ENCODE peak calls at places on chromosomes 3 and 15, in nine cellular contexts. U is B cell; D is lower lobe of right lung; A is RWPE2; Z is breast epithelium; H is stimulated activated CD4-positive, alpha-beta T cell treated with anti-CD3 and anti-CD28 coated beads, Interleukin-2, amount 100 ng/mL, for 48 hours; V is H7; X is colonic mucosa; K is thoracic aorta. I is an unnamed sample.

GRCh38 chr15:86863226-86863915 is 783.7 kb downstream of the AGBL1 start:
- DNase-seq in U (no peak), D (no peak), A (peak), Z (no peak), H (no peak), V (no peak), X (no peak), K (no peak), I (no peak)

GRCh38 chr3:163730684-163731083 is 1347.6 kb downstream of the SI start:
- DNase-seq in U (no peak), D (no peak), A (no peak), Z (no peak), H (no peak), V (no peak), X (no peak), K (no peak), I (no peak)

GRCh38 chr3:169179193-169180122 is 484.1 kb downstream of the MECOM start:
- DNase-seq in U (no peak), D (no peak), A (no peak), Z (no peak), H (no peak), V (peak), X (peak), K (no peak), I (no peak)

GRCh38 chr15:72856549-72857040 is 73.0 kb upstream of the ADPGK start:
- DNase-seq in U (no peak), D (no peak), A (no peak), Z (no peak), H (no peak), V (no peak), X (no peak), K (no peak), I (peak)

GRCh38 chr3:46695177-46695961 is 1.9 kb upstream of the ALS2CL start:
- DNase-seq in U (peak), D (peak), A (no peak), Z (no peak), H (peak), V (peak), X (peak), K (no peak), I (no peak)

GRCh38 chr3:47578119-47578630 is 490 bp downstream of the CSPG5 start:
- DNase-seq in U (peak), D (peak), A (no peak), Z (no peak), H (peak), V (peak), X (peak), K (no peak), I (no peak)

GRCh38 chr3:22016197-22016596 is 265.2 kb upstream of the ZNF385D start:
- DNase-seq in U (no peak), D (no peak), A (no peak), Z (no peak), H (no peak), V (no peak), X (no peak), K (no peak), I (no peak)

GRCh38 chr3:128399221-128399915 is 67.3 kb downstream of the DNAJB8 start:
- DNase-seq in U (no peak), D (no peak), A (no peak), Z (no peak), H (no peak), V (no peak), X (no peak), K (no peak), I (no peak)

GRCh38 chr15:25188051-25188450 is 233.3 kb downstream of the SNRPN start:
- DNase-seq in U (no peak), D (no peak), A (no peak), Z (no peak), H (no peak), V (no peak), X (no peak), K (no peak), I (no peak)

GRCh38 chr3:192260611-192261010 is 466.7 kb downstream of the FGF12 start:
- DNase-seq in U (no peak), D (no peak), A (no peak), Z (no peak), H (no peak), V (no peak), X (no peak), K (no peak), I (no peak)

GRCh38 chr15:29632671-29633406 is 189.4 kb downstream of the TJP1 start:
- DNase-seq in U (no peak), D (no peak), A (no peak), Z (no peak), H (no peak), V (no peak), X (no peak), K (no peak), I (peak)

GRCh38 chr3:122415104-122415744 is 638 bp downstream of the WDR5B start:
- DNase-seq in U (peak), D (no peak), A (no peak), Z (no peak), H (peak), V (peak), X (peak), K (no peak), I (no peak)

GRCh38 chr3:39780352-39780751 is 29.1 kb upstream of the MYRIP start:
- DNase-seq in U (no peak), D (no peak), A (no peak), Z (no peak), H (no peak), V (no peak), X (no peak), K (no peak), I (no peak)

GRCh38 chr15:63597033-63597790 is at the start of gene FBXL22:
- DNase-seq in U (no peak), D (peak), A (no peak), Z (no peak), H (no peak), V (no peak), X (peak), K (no peak), I (no peak)

GRCh38 chr3:75115695-75116094 is 501.2 kb upstream of the CNTN3 start:
- DNase-seq in U (no peak), D (no peak), A (no peak), Z (no peak), H (no peak), V (no peak), X (no peak), K (no peak), I (no peak)

GRCh38 chr3:52827866-52828376 is 2.6 kb downstream of the ITIH4 start:
- DNase-seq in U (no peak), D (no peak), A (no peak), Z (no peak), H (no peak), V (peak), X (no peak), K (no peak), I (no peak)

GRCh38 chr3:59803269-59803668 is 753.4 kb upstream of the CFAP20DC start:
- DNase-seq in U (no peak), D (no peak), A (no peak), Z (no peak), H (no peak), V (no peak), X (no peak), K (no peak), I (no peak)

GRCh38 chr3:98581474-98581873 is 11.9 kb downstream of the CPOX start:
- DNase-seq in U (no peak), D (no peak), A (no peak), Z (no peak), H (no peak), V (no peak), X (no peak), K (no peak), I (no peak)

GRCh38 chr3:126962756-126963155 is 20.2 kb upstream of the PLXNA1 start:
- DNase-seq in U (no peak), D (no peak), A (peak), Z (peak), H (no peak), V (no peak), X (no peak), K (no peak), I (no peak)

GRCh38 chr3:40083066-40083465 is 226.4 kb upstream of the EIF1B start:
- DNase-seq in U (no peak), D (no peak), A (no peak), Z (no peak), H (no peak), V (no peak), X (no peak), K (no peak), I (no peak)

GRCh38 chr15:31347067-31347975 is 20.7 kb downstream of the KLF13 start:
- DNase-seq in U (no peak), D (peak), A (no peak), Z (no peak), H (peak), V (no peak), X (no peak), K (no peak), I (no peak)

GRCh38 chr3:22732641-22733040 is 470.5 kb upstream of the UBE2E2 start:
- DNase-seq in U (no peak), D (no peak), A (no peak), Z (no peak), H (no peak), V (no peak), X (no peak), K (no peak), I (no peak)

GRCh38 chr3:20405731-20406130 is 219.7 kb upstream of the SGO1 start:
- DNase-seq in U (no peak), D (no peak), A (no peak), Z (no peak), H (no peak), V (no peak), X (no peak), K (no peak), I (no peak)

GRCh38 chr3:188349276-188349962 is 195.5 kb downstream of the LPP start:
- DNase-seq in U (no peak), D (no peak), A (no peak), Z (no peak), H (no peak), V (peak), X (no peak), K (no peak), I (no peak)

GRCh38 chr15:59292393-59292792 is 80.3 kb downstream of the MYO1E start:
- DNase-seq in U (no peak), D (no peak), A (no peak), Z (no peak), H (no peak), V (no peak), X (no peak), K (no peak), I (no peak)

GRCh38 chr3:36850743-36851142 is 86.4 kb upstream of the DCLK3 start:
- DNase-seq in U (no peak), D (no peak), A (no peak), Z (no peak), H (no peak), V (no peak), X (no peak), K (no peak), I (no peak)

GRCh38 chr3:198070871-198071270 is 110.9 kb downstream of the LMLN start:
- DNase-seq in U (no peak), D (no peak), A (no peak), Z (no peak), H (no peak), V (no peak), X (no peak), K (no peak), I (no peak)

GRCh38 chr3:123816673-123817207 is 67.4 kb downstream of the MYLK start:
- DNase-seq in U (no peak), D (no peak), A (no peak), Z (no peak), H (no peak), V (no peak), X (no peak), K (no peak), I (peak)

GRCh38 chr3:124981472-124981871 is 46.9 kb upstream of the MUC13 start:
- DNase-seq in U (no peak), D (no peak), A (no peak), Z (no peak), H (no peak), V (no peak), X (no peak), K (no peak), I (no peak)

GRCh38 chr3:30966896-30967295 is 72.4 kb upstream of the GADL1 start:
- DNase-seq in U (no peak), D (no peak), A (no peak), Z (no peak), H (no peak), V (no peak), X (no peak), K (no peak), I (no peak)

GRCh38 chr3:185789891-185790830 is 34.7 kb downstream of the IGF2BP2 start:
- DNase-seq in U (no peak), D (no peak), A (no peak), Z (no peak), H (no peak), V (peak), X (no peak), K (no peak), I (no peak)

GRCh38 chr3:29764603-29765254 is 483.9 kb downstream of the RBMS3 start:
- DNase-seq in U (no peak), D (no peak), A (no peak), Z (no peak), H (no peak), V (no peak), X (no peak), K (no peak), I (no peak)

GRCh38 chr3:9248232-9249191 is 934 bp downstream of the SRGAP3 start:
- DNase-seq in U (peak), D (no peak), A (peak), Z (no peak), H (no peak), V (no peak), X (peak), K (no peak), I (no peak)

GRCh38 chr3:147384210-147385058 is 21.9 kb downstream of the ZIC4 start:
- DNase-seq in U (no peak), D (no peak), A (no peak), Z (no peak), H (no peak), V (peak), X (no peak), K (no peak), I (peak)

GRCh38 chr3:171077261-171077660 is 50.7 kb upstream of the SLC2A2 start:
- DNase-seq in U (no peak), D (no peak), A (no peak), Z (no peak), H (no peak), V (no peak), X (no peak), K (no peak), I (no peak)

GRCh38 chr15:78909791-78910228 is 35.0 kb downstream of the CTSH start:
- DNase-seq in U (peak), D (no peak), A (no peak), Z (no peak), H (peak), V (peak), X (peak), K (no peak), I (peak)

I was measured in osteocyte.